ENCODE peak calls at places on chromosomes 3 and 15, in ten cellular contexts. One of them, this sample, is unnamed.

GRCh38 chr3:66565301-66565700 is 64.5 kb upstream of the LRIG1 start:
- DNase-seq in ELF-1: peak; percentile 14
- DNase-seq in T-helper 1 cell: no peak
- DNase-seq in activated naive CD4-positive, alpha-beta T cell treated with anti-CD3 and anti-CD28 coated beads, Interleukin-2, amount 50 U/mL, for 16 hours: no peak
- DNase-seq in mucosa of gallbladder: no peak
- DNase-seq in NCI-H774: no peak
- DNase-seq in stimulated activated CD4-positive, alpha-beta T cell treated with anti-CD3 and anti-CD28 coated beads, Interleukin-2, amount 100 ng/mL, for 48 hours: no peak
- DNase-seq in activated gamma-delta T cell treated with Interleukin-2 at 50 U/mL for 16 hours: no peak
- DNase-seq in EL: no peak
- DNase-seq in IMR-90: peak; percentile 61
- DNase-seq in this sample: no peak

GRCh38 chr3:16033889-16034687 is 140.4 kb upstream of the GALNT15 start:
- DNase-seq in ELF-1: no peak
- DNase-seq in T-helper 1 cell: no peak
- DNase-seq in activated naive CD4-positive, alpha-beta T cell treated with anti-CD3 and anti-CD28 coated beads, Interleukin-2, amount 50 U/mL, for 16 hours: no peak
- DNase-seq in mucosa of gallbladder: no peak
- DNase-seq in NCI-H774: no peak
- DNase-seq in stimulated activated CD4-positive, alpha-beta T cell treated with anti-CD3 and anti-CD28 coated beads, Interleukin-2, amount 100 ng/mL, for 48 hours: no peak
- DNase-seq in activated gamma-delta T cell treated with Interleukin-2 at 50 U/mL for 16 hours: no peak
- DNase-seq in EL: peak; percentile 61
- DNase-seq in IMR-90: peak; percentile 54
- DNase-seq in this sample: no peak

GRCh38 chr3:61521229-61521628 is 40.1 kb upstream of the PTPRG start:
- DNase-seq in ELF-1: no peak
- DNase-seq in T-helper 1 cell: no peak
- DNase-seq in activated naive CD4-positive, alpha-beta T cell treated with anti-CD3 and anti-CD28 coated beads, Interleukin-2, amount 50 U/mL, for 16 hours: peak; percentile 26
- DNase-seq in mucosa of gallbladder: no peak
- DNase-seq in NCI-H774: no peak
- DNase-seq in stimulated activated CD4-positive, alpha-beta T cell treated with anti-CD3 and anti-CD28 coated beads, Interleukin-2, amount 100 ng/mL, for 48 hours: peak; percentile 8
- DNase-seq in activated gamma-delta T cell treated with Interleukin-2 at 50 U/mL for 16 hours: no peak
- DNase-seq in EL: no peak
- DNase-seq in IMR-90: no peak
- DNase-seq in this sample: no peak

GRCh38 chr3:28601291-28601690 is 252.7 kb upstream of the AZI2 start:
- DNase-seq in ELF-1: no peak
- DNase-seq in T-helper 1 cell: no peak
- DNase-seq in activated naive CD4-positive, alpha-beta T cell treated with anti-CD3 and anti-CD28 coated beads, Interleukin-2, amount 50 U/mL, for 16 hours: no peak
- DNase-seq in mucosa of gallbladder: no peak
- DNase-seq in NCI-H774: no peak
- DNase-seq in stimulated activated CD4-positive, alpha-beta T cell treated with anti-CD3 and anti-CD28 coated beads, Interleukin-2, amount 100 ng/mL, for 48 hours: no peak
- DNase-seq in activated gamma-delta T cell treated with Interleukin-2 at 50 U/mL for 16 hours: no peak
- DNase-seq in EL: no peak
- DNase-seq in IMR-90: no peak
- DNase-seq in this sample: no peak

GRCh38 chr15:57025264-57025939 is 107.0 kb downstream of the TCF12 start:
- DNase-seq in ELF-1: no peak
- DNase-seq in T-helper 1 cell: no peak
- DNase-seq in activated naive CD4-positive, alpha-beta T cell treated with anti-CD3 and anti-CD28 coated beads, Interleukin-2, amount 50 U/mL, for 16 hours: no peak
- DNase-seq in mucosa of gallbladder: no peak
- DNase-seq in NCI-H774: no peak
- DNase-seq in stimulated activated CD4-positive, alpha-beta T cell treated with anti-CD3 and anti-CD28 coated beads, Interleukin-2, amount 100 ng/mL, for 48 hours: no peak
- DNase-seq in activated gamma-delta T cell treated with Interleukin-2 at 50 U/mL for 16 hours: no peak
- DNase-seq in EL: peak; percentile 25
- DNase-seq in IMR-90: peak; percentile 78
- DNase-seq in this sample: no peak

GRCh38 chr15:84915011-84915958 is 30.8 kb downstream of the SLC28A1 start:
- DNase-seq in ELF-1: peak; percentile 97
- DNase-seq in T-helper 1 cell: no peak
- DNase-seq in activated naive CD4-positive, alpha-beta T cell treated with anti-CD3 and anti-CD28 coated beads, Interleukin-2, amount 50 U/mL, for 16 hours: peak; percentile 20
- DNase-seq in mucosa of gallbladder: peak; percentile 94
- DNase-seq in NCI-H774: peak; percentile 87
- DNase-seq in stimulated activated CD4-positive, alpha-beta T cell treated with anti-CD3 and anti-CD28 coated beads, Interleukin-2, amount 100 ng/mL, for 48 hours: peak; percentile 46
- DNase-seq in activated gamma-delta T cell treated with Interleukin-2 at 50 U/mL for 16 hours: peak; percentile 13
- DNase-seq in EL: peak; percentile 91
- DNase-seq in IMR-90: peak; percentile 86
- DNase-seq in this sample: no peak

GRCh38 chr15:43939070-43939469 is 112.3 kb downstream of the WDR76 start:
- DNase-seq in ELF-1: no peak
- DNase-seq in T-helper 1 cell: no peak
- DNase-seq in activated naive CD4-positive, alpha-beta T cell treated with anti-CD3 and anti-CD28 coated beads, Interleukin-2, amount 50 U/mL, for 16 hours: no peak
- DNase-seq in mucosa of gallbladder: no peak
- DNase-seq in NCI-H774: no peak
- DNase-seq in stimulated activated CD4-positive, alpha-beta T cell treated with anti-CD3 and anti-CD28 coated beads, Interleukin-2, amount 100 ng/mL, for 48 hours: no peak
- DNase-seq in activated gamma-delta T cell treated with Interleukin-2 at 50 U/mL for 16 hours: no peak
- DNase-seq in EL: peak; percentile 35
- DNase-seq in IMR-90: peak; percentile 33
- DNase-seq in this sample: no peak

GRCh38 chr3:146524961-146525360 is 19.4 kb downstream of the PLSCR1 start:
- DNase-seq in ELF-1: peak; percentile 28
- DNase-seq in T-helper 1 cell: no peak
- DNase-seq in activated naive CD4-positive, alpha-beta T cell treated with anti-CD3 and anti-CD28 coated beads, Interleukin-2, amount 50 U/mL, for 16 hours: no peak
- DNase-seq in mucosa of gallbladder: no peak
- DNase-seq in NCI-H774: no peak
- DNase-seq in stimulated activated CD4-positive, alpha-beta T cell treated with anti-CD3 and anti-CD28 coated beads, Interleukin-2, amount 100 ng/mL, for 48 hours: no peak
- DNase-seq in activated gamma-delta T cell treated with Interleukin-2 at 50 U/mL for 16 hours: no peak
- DNase-seq in EL: no peak
- DNase-seq in IMR-90: no peak
- DNase-seq in this sample: no peak

GRCh38 chr3:106117490-106117858 is 248.7 kb upstream of the CBLB start:
- DNase-seq in ELF-1: no peak
- DNase-seq in T-helper 1 cell: no peak
- DNase-seq in activated naive CD4-positive, alpha-beta T cell treated with anti-CD3 and anti-CD28 coated beads, Interleukin-2, amount 50 U/mL, for 16 hours: no peak
- DNase-seq in mucosa of gallbladder: no peak
- DNase-seq in NCI-H774: no peak
- DNase-seq in stimulated activated CD4-positive, alpha-beta T cell treated with anti-CD3 and anti-CD28 coated beads, Interleukin-2, amount 100 ng/mL, for 48 hours: no peak
- DNase-seq in activated gamma-delta T cell treated with Interleukin-2 at 50 U/mL for 16 hours: no peak
- DNase-seq in EL: no peak
- DNase-seq in IMR-90: no peak
- DNase-seq in this sample: no peak

GRCh38 chr3:64408770-64409169 is 183.5 kb upstream of the PRICKLE2 start:
- DNase-seq in ELF-1: no peak
- DNase-seq in T-helper 1 cell: no peak
- DNase-seq in activated naive CD4-positive, alpha-beta T cell treated with anti-CD3 and anti-CD28 coated beads, Interleukin-2, amount 50 U/mL, for 16 hours: no peak
- DNase-seq in mucosa of gallbladder: no peak
- DNase-seq in NCI-H774: no peak
- DNase-seq in stimulated activated CD4-positive, alpha-beta T cell treated with anti-CD3 and anti-CD28 coated beads, Interleukin-2, amount 100 ng/mL, for 48 hours: no peak
- DNase-seq in activated gamma-delta T cell treated with Interleukin-2 at 50 U/mL for 16 hours: no peak
- DNase-seq in EL: peak; percentile 12
- DNase-seq in IMR-90: peak; percentile 39
- DNase-seq in this sample: no peak

GRCh38 chr15:94174399-94174802 is 57.0 kb upstream of the MCTP2 start:
- DNase-seq in ELF-1: no peak
- DNase-seq in T-helper 1 cell: no peak
- DNase-seq in activated naive CD4-positive, alpha-beta T cell treated with anti-CD3 and anti-CD28 coated beads, Interleukin-2, amount 50 U/mL, for 16 hours: no peak
- DNase-seq in mucosa of gallbladder: no peak
- DNase-seq in NCI-H774: no peak
- DNase-seq in stimulated activated CD4-positive, alpha-beta T cell treated with anti-CD3 and anti-CD28 coated beads, Interleukin-2, amount 100 ng/mL, for 48 hours: no peak
- DNase-seq in activated gamma-delta T cell treated with Interleukin-2 at 50 U/mL for 16 hours: no peak
- DNase-seq in EL: no peak
- DNase-seq in IMR-90: peak; percentile 87
- DNase-seq in this sample: no peak

GRCh38 chr15:40162552-40162951 is 1.7 kb downstream of the BUB1B start:
- DNase-seq in ELF-1: no peak
- DNase-seq in T-helper 1 cell: no peak
- DNase-seq in activated naive CD4-positive, alpha-beta T cell treated with anti-CD3 and anti-CD28 coated beads, Interleukin-2, amount 50 U/mL, for 16 hours: no peak
- DNase-seq in mucosa of gallbladder: no peak
- DNase-seq in NCI-H774: no peak
- DNase-seq in stimulated activated CD4-positive, alpha-beta T cell treated with anti-CD3 and anti-CD28 coated beads, Interleukin-2, amount 100 ng/mL, for 48 hours: no peak
- DNase-seq in activated gamma-delta T cell treated with Interleukin-2 at 50 U/mL for 16 hours: no peak
- DNase-seq in EL: no peak
- DNase-seq in IMR-90: no peak
- DNase-seq in this sample: no peak

GRCh38 chr15:71595846-71596553 is 214.4 kb upstream of the NR2E3 start:
- DNase-seq in ELF-1: no peak
- DNase-seq in T-helper 1 cell: no peak
- DNase-seq in activated naive CD4-positive, alpha-beta T cell treated with anti-CD3 and anti-CD28 coated beads, Interleukin-2, amount 50 U/mL, for 16 hours: no peak
- DNase-seq in mucosa of gallbladder: no peak
- DNase-seq in NCI-H774: no peak
- DNase-seq in stimulated activated CD4-positive, alpha-beta T cell treated with anti-CD3 and anti-CD28 coated beads, Interleukin-2, amount 100 ng/mL, for 48 hours: no peak
- DNase-seq in activated gamma-delta T cell treated with Interleukin-2 at 50 U/mL for 16 hours: no peak
- DNase-seq in EL: no peak
- DNase-seq in IMR-90: peak; percentile 21
- DNase-seq in this sample: no peak

GRCh38 chr3:150805380-150805779 is 42.4 kb upstream of the SIAH2 start:
- DNase-seq in ELF-1: no peak
- DNase-seq in T-helper 1 cell: no peak
- DNase-seq in activated naive CD4-positive, alpha-beta T cell treated with anti-CD3 and anti-CD28 coated beads, Interleukin-2, amount 50 U/mL, for 16 hours: no peak
- DNase-seq in mucosa of gallbladder: no peak
- DNase-seq in NCI-H774: no peak
- DNase-seq in stimulated activated CD4-positive, alpha-beta T cell treated with anti-CD3 and anti-CD28 coated beads, Interleukin-2, amount 100 ng/mL, for 48 hours: no peak
- DNase-seq in activated gamma-delta T cell treated with Interleukin-2 at 50 U/mL for 16 hours: no peak
- DNase-seq in EL: no peak
- DNase-seq in IMR-90: no peak
- DNase-seq in this sample: no peak

GRCh38 chr15:73328149-73328820 is 40.5 kb downstream of the HCN4 start:
- DNase-seq in ELF-1: no peak
- DNase-seq in T-helper 1 cell: no peak
- DNase-seq in activated naive CD4-positive, alpha-beta T cell treated with anti-CD3 and anti-CD28 coated beads, Interleukin-2, amount 50 U/mL, for 16 hours: no peak
- DNase-seq in mucosa of gallbladder: no peak
- DNase-seq in NCI-H774: no peak
- DNase-seq in stimulated activated CD4-positive, alpha-beta T cell treated with anti-CD3 and anti-CD28 coated beads, Interleukin-2, amount 100 ng/mL, for 48 hours: no peak
- DNase-seq in activated gamma-delta T cell treated with Interleukin-2 at 50 U/mL for 16 hours: no peak
- DNase-seq in EL: no peak
- DNase-seq in IMR-90: no peak
- DNase-seq in this sample: no peak

GRCh38 chr3:114887806-114888205 is 259.3 kb downstream of the ZBTB20 start:
- DNase-seq in ELF-1: no peak
- DNase-seq in T-helper 1 cell: no peak
- DNase-seq in activated naive CD4-positive, alpha-beta T cell treated with anti-CD3 and anti-CD28 coated beads, Interleukin-2, amount 50 U/mL, for 16 hours: no peak
- DNase-seq in mucosa of gallbladder: no peak
- DNase-seq in NCI-H774: no peak
- DNase-seq in stimulated activated CD4-positive, alpha-beta T cell treated with anti-CD3 and anti-CD28 coated beads, Interleukin-2, amount 100 ng/mL, for 48 hours: no peak
- DNase-seq in activated gamma-delta T cell treated with Interleukin-2 at 50 U/mL for 16 hours: no peak
- DNase-seq in EL: no peak
- DNase-seq in IMR-90: no peak
- DNase-seq in this sample: no peak

GRCh38 chr3:107892960-107893359 is 197.9 kb downstream of the CD47 start:
- DNase-seq in ELF-1: no peak
- DNase-seq in T-helper 1 cell: no peak
- DNase-seq in activated naive CD4-positive, alpha-beta T cell treated with anti-CD3 and anti-CD28 coated beads, Interleukin-2, amount 50 U/mL, for 16 hours: no peak
- DNase-seq in mucosa of gallbladder: no peak
- DNase-seq in NCI-H774: peak; percentile 1
- DNase-seq in stimulated activated CD4-positive, alpha-beta T cell treated with anti-CD3 and anti-CD28 coated beads, Interleukin-2, amount 100 ng/mL, for 48 hours: no peak
- DNase-seq in activated gamma-delta T cell treated with Interleukin-2 at 50 U/mL for 16 hours: no peak
- DNase-seq in EL: peak; percentile 73
- DNase-seq in IMR-90: no peak
- DNase-seq in this sample: no peak

GRCh38 chr3:131075632-131076328 is 49.1 kb downstream of the NEK11 start:
- DNase-seq in ELF-1: no peak
- DNase-seq in T-helper 1 cell: no peak
- DNase-seq in activated naive CD4-positive, alpha-beta T cell treated with anti-CD3 and anti-CD28 coated beads, Interleukin-2, amount 50 U/mL, for 16 hours: no peak
- DNase-seq in mucosa of gallbladder: no peak
- DNase-seq in NCI-H774: no peak
- DNase-seq in stimulated activated CD4-positive, alpha-beta T cell treated with anti-CD3 and anti-CD28 coated beads, Interleukin-2, amount 100 ng/mL, for 48 hours: no peak
- DNase-seq in activated gamma-delta T cell treated with Interleukin-2 at 50 U/mL for 16 hours: no peak
- DNase-seq in EL: no peak
- DNase-seq in IMR-90: no peak
- DNase-seq in this sample: no peak

GRCh38 chr3:155252535-155252934 is 40.9 kb downstream of the STRIT1 start:
- DNase-seq in ELF-1: no peak
- DNase-seq in T-helper 1 cell: no peak
- DNase-seq in activated naive CD4-positive, alpha-beta T cell treated with anti-CD3 and anti-CD28 coated beads, Interleukin-2, amount 50 U/mL, for 16 hours: no peak
- DNase-seq in mucosa of gallbladder: no peak
- DNase-seq in NCI-H774: no peak
- DNase-seq in stimulated activated CD4-positive, alpha-beta T cell treated with anti-CD3 and anti-CD28 coated beads, Interleukin-2, amount 100 ng/mL, for 48 hours: no peak
- DNase-seq in activated gamma-delta T cell treated with Interleukin-2 at 50 U/mL for 16 hours: no peak
- DNase-seq in EL: peak; percentile 57
- DNase-seq in IMR-90: peak; percentile 76
- DNase-seq in this sample: no peak

GRCh38 chr3:161142486-161142885 is 37.3 kb upstream of the B3GALNT1 start:
- DNase-seq in ELF-1: no peak
- DNase-seq in T-helper 1 cell: no peak
- DNase-seq in activated naive CD4-positive, alpha-beta T cell treated with anti-CD3 and anti-CD28 coated beads, Interleukin-2, amount 50 U/mL, for 16 hours: no peak
- DNase-seq in mucosa of gallbladder: no peak
- DNase-seq in NCI-H774: no peak
- DNase-seq in stimulated activated CD4-positive, alpha-beta T cell treated with anti-CD3 and anti-CD28 coated beads, Interleukin-2, amount 100 ng/mL, for 48 hours: no peak
- DNase-seq in activated gamma-delta T cell treated with Interleukin-2 at 50 U/mL for 16 hours: no peak
- DNase-seq in EL: peak; percentile 8
- DNase-seq in IMR-90: no peak
- DNase-seq in this sample: no peak

GRCh38 chr15:89912674-89913396 is at the start of gene ARPIN:
- DNase-seq in ELF-1: peak; percentile 74
- DNase-seq in T-helper 1 cell: no peak
- DNase-seq in activated naive CD4-positive, alpha-beta T cell treated with anti-CD3 and anti-CD28 coated beads, Interleukin-2, amount 50 U/mL, for 16 hours: peak; percentile 15
- DNase-seq in mucosa of gallbladder: peak; percentile 39
- DNase-seq in NCI-H774: peak; percentile 30
- DNase-seq in stimulated activated CD4-positive, alpha-beta T cell treated with anti-CD3 and anti-CD28 coated beads, Interleukin-2, amount 100 ng/mL, for 48 hours: no peak
- DNase-seq in activated gamma-delta T cell treated with Interleukin-2 at 50 U/mL for 16 hours: no peak
- DNase-seq in EL: peak; percentile 64
- DNase-seq in IMR-90: peak; percentile 32
- DNase-seq in this sample: no peak

GRCh38 chr15:86060614-86061125 is 19.0 kb upstream of the AGBL1 start:
- DNase-seq in ELF-1: no peak
- DNase-seq in T-helper 1 cell: no peak
- DNase-seq in activated naive CD4-positive, alpha-beta T cell treated with anti-CD3 and anti-CD28 coated beads, Interleukin-2, amount 50 U/mL, for 16 hours: no peak
- DNase-seq in mucosa of gallbladder: no peak
- DNase-seq in NCI-H774: no peak
- DNase-seq in stimulated activated CD4-positive, alpha-beta T cell treated with anti-CD3 and anti-CD28 coated beads, Interleukin-2, amount 100 ng/mL, for 48 hours: no peak
- DNase-seq in activated gamma-delta T cell treated with Interleukin-2 at 50 U/mL for 16 hours: no peak
- DNase-seq in EL: no peak
- DNase-seq in IMR-90: no peak
- DNase-seq in this sample: no peak

GRCh38 chr3:72580910-72581309 is 267.3 kb downstream of the SHQ1 start:
- DNase-seq in ELF-1: no peak
- DNase-seq in T-helper 1 cell: no peak
- DNase-seq in activated naive CD4-positive, alpha-beta T cell treated with anti-CD3 and anti-CD28 coated beads, Interleukin-2, amount 50 U/mL, for 16 hours: no peak
- DNase-seq in mucosa of gallbladder: no peak
- DNase-seq in NCI-H774: no peak
- DNase-seq in stimulated activated CD4-positive, alpha-beta T cell treated with anti-CD3 and anti-CD28 coated beads, Interleukin-2, amount 100 ng/mL, for 48 hours: no peak
- DNase-seq in activated gamma-delta T cell treated with Interleukin-2 at 50 U/mL for 16 hours: no peak
- DNase-seq in EL: no peak
- DNase-seq in IMR-90: no peak
- DNase-seq in this sample: no peak

GRCh38 chr3:38576131-38577088 is 73.1 kb downstream of the SCN5A start:
- DNase-seq in ELF-1: no peak
- DNase-seq in T-helper 1 cell: no peak
- DNase-seq in activated naive CD4-positive, alpha-beta T cell treated with anti-CD3 and anti-CD28 coated beads, Interleukin-2, amount 50 U/mL, for 16 hours: no peak
- DNase-seq in mucosa of gallbladder: peak; percentile 4
- DNase-seq in NCI-H774: no peak
- DNase-seq in stimulated activated CD4-positive, alpha-beta T cell treated with anti-CD3 and anti-CD28 coated beads, Interleukin-2, amount 100 ng/mL, for 48 hours: no peak
- DNase-seq in activated gamma-delta T cell treated with Interleukin-2 at 50 U/mL for 16 hours: no peak
- DNase-seq in EL: no peak
- DNase-seq in IMR-90: no peak
- DNase-seq in this sample: no peak

GRCh38 chr3:179146911-179147570 is 1.1 kb upstream of the PIK3CA start:
- DNase-seq in ELF-1: peak; percentile 65
- DNase-seq in T-helper 1 cell: no peak
- DNase-seq in activated naive CD4-positive, alpha-beta T cell treated with anti-CD3 and anti-CD28 coated beads, Interleukin-2, amount 50 U/mL, for 16 hours: no peak
- DNase-seq in mucosa of gallbladder: peak; percentile 35
- DNase-seq in NCI-H774: peak; percentile 67
- DNase-seq in stimulated activated CD4-positive, alpha-beta T cell treated with anti-CD3 and anti-CD28 coated beads, Interleukin-2, amount 100 ng/mL, for 48 hours: peak; percentile 8
- DNase-seq in activated gamma-delta T cell treated with Interleukin-2 at 50 U/mL for 16 hours: peak; percentile 22
- DNase-seq in EL: peak; percentile 77
- DNase-seq in IMR-90: peak; percentile 68
- DNase-seq in this sample: peak; percentile 70

GRCh38 chr3:173584834-173585831 is 187.6 kb downstream of the NLGN1 start:
- DNase-seq in ELF-1: peak; percentile 72
- DNase-seq in T-helper 1 cell: no peak
- DNase-seq in activated naive CD4-positive, alpha-beta T cell treated with anti-CD3 and anti-CD28 coated beads, Interleukin-2, amount 50 U/mL, for 16 hours: no peak
- DNase-seq in mucosa of gallbladder: peak; percentile 49
- DNase-seq in NCI-H774: no peak
- DNase-seq in stimulated activated CD4-positive, alpha-beta T cell treated with anti-CD3 and anti-CD28 coated beads, Interleukin-2, amount 100 ng/mL, for 48 hours: no peak
- DNase-seq in activated gamma-delta T cell treated with Interleukin-2 at 50 U/mL for 16 hours: no peak
- DNase-seq in EL: peak; percentile 83
- DNase-seq in IMR-90: peak; percentile 57
- DNase-seq in this sample: peak; percentile 56

GRCh38 chr15:77568960-77569646 is 63.6 kb downstream of the LINGO1 start:
- DNase-seq in ELF-1: peak; percentile 71
- DNase-seq in T-helper 1 cell: no peak
- DNase-seq in activated naive CD4-positive, alpha-beta T cell treated with anti-CD3 and anti-CD28 coated beads, Interleukin-2, amount 50 U/mL, for 16 hours: no peak
- DNase-seq in mucosa of gallbladder: no peak
- DNase-seq in NCI-H774: peak; percentile 37
- DNase-seq in stimulated activated CD4-positive, alpha-beta T cell treated with anti-CD3 and anti-CD28 coated beads, Interleukin-2, amount 100 ng/mL, for 48 hours: no peak
- DNase-seq in activated gamma-delta T cell treated with Interleukin-2 at 50 U/mL for 16 hours: no peak
- DNase-seq in EL: peak; percentile 23
- DNase-seq in IMR-90: peak; percentile 11
- DNase-seq in this sample: no peak

GRCh38 chr15:99123706-99124451 is 19.0 kb downstream of the SYNM start:
- DNase-seq in ELF-1: peak; percentile 93
- DNase-seq in T-helper 1 cell: no peak
- DNase-seq in activated naive CD4-positive, alpha-beta T cell treated with anti-CD3 and anti-CD28 coated beads, Interleukin-2, amount 50 U/mL, for 16 hours: no peak
- DNase-seq in mucosa of gallbladder: peak; percentile 81
- DNase-seq in NCI-H774: no peak
- DNase-seq in stimulated activated CD4-positive, alpha-beta T cell treated with anti-CD3 and anti-CD28 coated beads, Interleukin-2, amount 100 ng/mL, for 48 hours: no peak
- DNase-seq in activated gamma-delta T cell treated with Interleukin-2 at 50 U/mL for 16 hours: no peak
- DNase-seq in EL: peak; percentile 97
- DNase-seq in IMR-90: peak; percentile 96
- DNase-seq in this sample: peak; percentile 95

This sample was measured in NCI-H1105.